ENCODE peak calls at places on chromosomes 13 and 19, in eight cellular contexts. E is pancreas, J is fibroblast of the aortic adventitia, X is HFF-Myc, C is kidney, R is left ventricle myocardium inferior, M is ascending aorta, L is fibroblast of lung. G is an unnamed sample.

GRCh38 chr13:103246581-103247200 is 180.5 kb upstream of the SLC10A2 start:
- DNase-seq in E (no peak), J (no peak), X (no peak), C (no peak), R (no peak), M (no peak), L (no peak), G (no peak)

GRCh38 chr13:98014766-98015165 is 61.3 kb downstream of the IPO5 start:
- DNase-seq in E (no peak), J (peak), X (no peak), C (no peak), R (no peak), M (no peak), L (peak), G (no peak)

GRCh38 chr13:84191199-84191598 is 308.9 kb upstream of the SLITRK1 start:
- DNase-seq in E (no peak), J (no peak), X (no peak), C (no peak), R (no peak), M (no peak), L (peak), G (no peak)

GRCh38 chr13:106418556-106418955 is 116.9 kb downstream of the EFNB2 start:
- DNase-seq in E (no peak), J (peak), X (peak), C (no peak), R (no peak), M (no peak), L (peak), G (no peak)

GRCh38 chr13:95533545-95534135 is 18.9 kb upstream of the CLDN10 start:
- DNase-seq in E (no peak), J (no peak), X (no peak), C (peak), R (no peak), M (no peak), L (no peak), G (peak)

GRCh38 chr13:37138169-37138568 is 32.7 kb upstream of the CSNK1A1L start:
- DNase-seq in E (no peak), J (no peak), X (no peak), C (no peak), R (no peak), M (no peak), L (no peak), G (peak)

GRCh38 chr13:48902421-48902820 is 73.3 kb upstream of the FNDC3A start:
- DNase-seq in E (no peak), J (peak), X (no peak), C (no peak), R (no peak), M (no peak), L (no peak), G (no peak)

GRCh38 chr19:31127132-31127967 is 221.9 kb downstream of the TSHZ3 start:
- DNase-seq in E (no peak), J (peak), X (peak), C (no peak), R (no peak), M (no peak), L (peak), G (peak)

GRCh38 chr13:110342474-110342873 is 35.4 kb downstream of the COL4A2 start:
- DNase-seq in E (no peak), J (no peak), X (no peak), C (no peak), R (no peak), M (no peak), L (no peak), G (no peak)

GRCh38 chr19:35240322-35240721 is 8.5 kb upstream of the LSR start:
- DNase-seq in E (no peak), J (no peak), X (no peak), C (no peak), R (no peak), M (no peak), L (no peak), G (no peak)

GRCh38 chr13:106533940-106534843 is 1.3 kb downstream of the EFNB2 start:
- DNase-seq in E (peak), J (peak), X (no peak), C (peak), R (peak), M (no peak), L (peak), G (peak)

GRCh38 chr19:28424041-28424440 is 788.9 kb downstream of the UQCRFS1 start:
- DNase-seq in E (no peak), J (peak), X (no peak), C (no peak), R (no peak), M (no peak), L (peak), G (no peak)

GRCh38 chr19:37938379-37938778 is 31.4 kb downstream of the SIPA1L3 start:
- DNase-seq in E (no peak), J (no peak), X (no peak), C (no peak), R (no peak), M (no peak), L (no peak), G (no peak)

GRCh38 chr19:45153339-45154063 is 7.3 kb downstream of the NKPD1 start:
- DNase-seq in E (peak), J (peak), X (no peak), C (peak), R (peak), M (no peak), L (peak), G (no peak)

GRCh38 chr13:101520672-101521071 is 68.2 kb downstream of the ITGBL1 start:
- DNase-seq in E (no peak), J (peak), X (peak), C (no peak), R (no peak), M (no peak), L (peak), G (peak)

GRCh38 chr13:75129331-75129730 is 352.6 kb downstream of the TBC1D4 start:
- DNase-seq in E (no peak), J (peak), X (no peak), C (no peak), R (no peak), M (no peak), L (peak), G (no peak)

GRCh38 chr13:44243198-44243852 is 130.3 kb upstream of the SERP2 start:
- DNase-seq in E (no peak), J (peak), X (no peak), C (no peak), R (no peak), M (no peak), L (peak), G (peak)

GRCh38 chr13:40981949-40982348 is 37.2 kb downstream of the ELF1 start:
- DNase-seq in E (no peak), J (no peak), X (no peak), C (no peak), R (no peak), M (no peak), L (no peak), G (peak)

GRCh38 chr19:22526661-22527272 is 104.6 kb upstream of the ZNF98 start:
- DNase-seq in E (no peak), J (no peak), X (no peak), C (no peak), R (no peak), M (no peak), L (no peak), G (no peak)

GRCh38 chr19:51607077-51607476 is 23.1 kb downstream of the SIGLEC5 start:
- DNase-seq in E (no peak), J (no peak), X (no peak), C (no peak), R (no peak), M (no peak), L (no peak), G (no peak)

GRCh38 chr13:79679334-79679733 is 198.4 kb downstream of the NDFIP2 start:
- DNase-seq in E (peak), J (peak), X (peak), C (no peak), R (peak), M (no peak), L (peak), G (peak)

GRCh38 chr13:27977476-27978300 is 8.6 kb upstream of the CDX2 start:
- DNase-seq in E (no peak), J (no peak), X (no peak), C (no peak), R (no peak), M (no peak), L (no peak), G (no peak)

GRCh38 chr19:1080360-1081161 is 13.6 kb downstream of the ARHGAP45 start:
- DNase-seq in E (peak), J (no peak), X (no peak), C (peak), R (no peak), M (no peak), L (no peak), G (no peak)

GRCh38 chr13:35475960-35476943 is at the start of gene MAB21L1:
- DNase-seq in E (no peak), J (peak), X (peak), C (peak), R (no peak), M (no peak), L (peak), G (peak)

GRCh38 chr13:51585696-51586095 is 1.4 kb downstream of the WDFY2 start:
- DNase-seq in E (no peak), J (peak), X (no peak), C (no peak), R (no peak), M (no peak), L (peak), G (peak)

GRCh38 chr13:83503424-83503823 is 378.9 kb downstream of the SLITRK1 start:
- DNase-seq in E (no peak), J (peak), X (no peak), C (no peak), R (no peak), M (no peak), L (peak), G (no peak)

GRCh38 chr13:94198666-94199065 is 280.8 kb downstream of the DCT start:
- DNase-seq in E (no peak), J (no peak), X (no peak), C (no peak), R (no peak), M (no peak), L (peak), G (no peak)

GRCh38 chr19:49956113-49956491 is 4.9 kb downstream of the SIGLEC11 start:
- DNase-seq in E (no peak), J (no peak), X (no peak), C (no peak), R (no peak), M (no peak), L (no peak), G (no peak)

GRCh38 chr19:55212447-55212846 is 3.1 kb upstream of the PTPRH start:
- DNase-seq in E (no peak), J (no peak), X (no peak), C (no peak), R (no peak), M (no peak), L (no peak), G (peak)

GRCh38 chr19:45173816-45174215 is 4.2 kb downstream of the TRAPPC6A start:
- DNase-seq in E (no peak), J (no peak), X (no peak), C (no peak), R (no peak), M (no peak), L (peak), G (peak)

GRCh38 chr13:110491869-110492268 is 69.7 kb downstream of the RAB20 start:
- DNase-seq in E (no peak), J (no peak), X (no peak), C (peak), R (no peak), M (no peak), L (no peak), G (no peak)

GRCh38 chr13:95924389-95924994 is 128.7 kb downstream of the UGGT2 start:
- DNase-seq in E (no peak), J (peak), X (no peak), C (no peak), R (no peak), M (no peak), L (peak), G (no peak)

GRCh38 chr13:42039457-42039945 is 8.9 kb upstream of the DGKH start:
- DNase-seq in E (no peak), J (no peak), X (no peak), C (no peak), R (no peak), M (no peak), L (no peak), G (peak)

GRCh38 chr19:17872251-17873001 is 681 bp downstream of the SLC5A5 start:
- DNase-seq in E (no peak), J (no peak), X (no peak), C (peak), R (no peak), M (no peak), L (no peak), G (no peak)

GRCh38 chr19:19106061-19106551 is 32.2 kb downstream of the TMEM161A start:
- DNase-seq in E (no peak), J (no peak), X (no peak), C (no peak), R (no peak), M (no peak), L (no peak), G (peak)

GRCh38 chr13:35963982-35964665 is 167.1 kb downstream of the DCLK1 start:
- DNase-seq in E (no peak), J (no peak), X (no peak), C (no peak), R (no peak), M (no peak), L (no peak), G (no peak)

GRCh38 chr19:40599331-40600085 is 1.7 kb upstream of the LTBP4 start:
- DNase-seq in E (no peak), J (no peak), X (no peak), C (peak), R (no peak), M (no peak), L (no peak), G (peak)

GRCh38 chr19:40596608-40597328 is 4.4 kb upstream of the LTBP4 start:
- DNase-seq in E (peak), J (peak), X (no peak), C (peak), R (peak), M (no peak), L (peak), G (no peak)

GRCh38 chr19:40598918-40599307 is 2.3 kb upstream of the LTBP4 start:
- DNase-seq in E (no peak), J (no peak), X (no peak), C (peak), R (no peak), M (no peak), L (no peak), G (no peak)

GRCh38 chr19:40598121-40598917 is 2.9 kb upstream of the LTBP4 start:
- DNase-seq in E (peak), J (peak), X (peak), C (peak), R (peak), M (no peak), L (peak), G (peak)

GRCh38 chr19:40597329-40597838 is 3.8 kb upstream of the LTBP4 start:
- DNase-seq in E (no peak), J (no peak), X (no peak), C (no peak), R (no peak), M (no peak), L (no peak), G (no peak)
- H3K4me3 ChIP-seq in E (no peak), J (peak), X (peak), C (no peak), R (peak), M (peak), L (peak), G (peak)

DNA sequence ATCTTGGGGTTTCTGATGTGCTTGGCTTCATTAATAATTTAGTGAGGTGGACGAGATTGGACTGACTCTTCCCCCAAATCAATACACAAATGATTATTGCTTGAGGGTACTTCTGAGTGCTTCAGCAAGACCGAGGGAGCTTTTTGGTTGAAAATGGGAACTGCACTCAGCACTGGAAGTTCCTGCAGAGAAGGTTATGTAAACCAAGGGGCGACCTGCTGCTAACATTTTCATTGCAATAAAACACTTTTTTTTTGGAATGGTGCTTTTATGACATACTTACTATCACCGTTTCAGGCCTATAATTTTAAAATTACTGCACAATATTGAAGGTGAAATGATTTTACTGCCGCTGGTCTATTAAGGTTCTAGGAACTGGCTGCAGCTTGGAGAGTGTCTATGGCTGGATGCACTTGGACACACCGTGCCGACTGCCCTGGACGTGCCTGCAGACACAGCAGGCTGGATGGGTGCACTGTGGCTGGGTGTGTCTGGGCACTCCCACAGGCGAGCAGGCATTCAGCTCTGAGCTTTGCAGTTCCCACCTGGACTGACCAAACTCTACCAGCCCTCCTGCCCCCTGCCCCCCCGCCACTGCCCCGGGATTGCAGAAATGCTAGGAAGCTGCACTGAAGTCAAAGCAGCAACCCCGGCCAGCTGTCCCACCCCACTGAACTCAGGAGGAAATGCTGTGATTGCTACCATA is 7.1 kb upstream of the LRP3 start:
- DNase-seq in E (no peak), J (no peak), X (no peak), C (peak), R (no peak), M (no peak), L (no peak), G (no peak)
- H3K4me3 ChIP-seq in E (no peak), J (no peak), X (no peak), C (no peak), R (no peak), M (no peak), L (no peak), G (no peak)

GRCh38 chr19:2511991-2512390 is 36.1 kb downstream of the GADD45B start:
- DNase-seq in E (no peak), J (no peak), X (no peak), C (no peak), R (no peak), M (no peak), L (no peak), G (no peak)

GRCh38 chr19:2517881-2518601 is 42.1 kb downstream of the GADD45B start:
- DNase-seq in E (peak), J (no peak), X (no peak), C (no peak), R (no peak), M (no peak), L (peak), G (peak)

GRCh38 chr19:2516727-2517126 is 40.8 kb downstream of the GADD45B start:
- DNase-seq in E (peak), J (no peak), X (no peak), C (no peak), R (no peak), M (no peak), L (no peak), G (no peak)

GRCh38 chr19:2512523-2513431 is 36.9 kb downstream of the GADD45B start:
- DNase-seq in E (peak), J (no peak), X (no peak), C (no peak), R (no peak), M (no peak), L (no peak), G (no peak)

GRCh38 chr19:2514981-2515518 is 39.1 kb downstream of the GADD45B start:
- DNase-seq in E (peak), J (no peak), X (no peak), C (no peak), R (no peak), M (no peak), L (no peak), G (no peak)
- H3K4me3 ChIP-seq in E (no peak), J (no peak), X (no peak), C (no peak), R (no peak), M (no peak), L (no peak), G (no peak)

GRCh38 chr13:77300176-77301141 is 26.4 kb downstream of the MYCBP2 start:
- DNase-seq in E (no peak), J (peak), X (no peak), C (no peak), R (no peak), M (no peak), L (peak), G (no peak)
- H3K4me3 ChIP-seq in E (no peak), J (no peak), X (no peak), C (no peak), R (peak), M (peak), L (no peak), G (no peak)

GRCh38 chr19:13765395-13766094 is 1.2 kb downstream of the MRI1 start:
- DNase-seq in E (no peak), J (no peak), X (no peak), C (no peak), R (no peak), M (no peak), L (no peak), G (no peak)
- H3K4me3 ChIP-seq in E (peak), J (peak), X (peak), C (peak), R (peak), M (peak), L (peak), G (peak)

DNA sequence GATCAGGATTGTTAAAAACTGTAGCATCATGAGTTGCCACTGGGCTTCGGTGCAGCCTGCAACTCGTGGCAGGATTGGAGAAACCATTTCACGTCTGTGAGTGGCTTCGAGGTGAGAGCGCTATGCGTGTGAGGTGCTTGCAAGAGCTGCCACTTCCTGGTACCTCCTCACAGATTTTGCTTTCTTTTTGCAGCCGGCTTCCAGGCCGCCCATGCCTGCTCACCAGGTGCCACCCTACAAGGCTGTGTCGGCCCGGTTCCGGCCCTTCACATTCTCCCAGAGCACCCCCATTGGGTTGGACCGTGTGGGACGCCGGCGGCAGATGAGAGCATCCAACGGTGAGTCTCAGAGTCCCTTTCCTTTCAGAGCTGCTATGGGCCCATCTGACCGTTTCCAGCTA is 57.9 kb upstream of the C1QTNF9 start:
- DNase-seq in E (no peak), J (no peak), X (no peak), C (no peak), R (no peak), M (no peak), L (no peak), G (no peak)
- H3K4me3 ChIP-seq in E (no peak), J (no peak), X (no peak), C (no peak), R (no peak), M (no peak), L (no peak), G (no peak)